ENCODE peak calls at places on chromosome 9, in ten cellular contexts. S is fibroblast of lung, L is retinal pigment epithelial cell, H is right lobe of liver, Z is H1, N is BJ, W is AG09309, O is Calu3, T is upper lobe of left lung, F is heart right ventricle. R is an unnamed sample.

GRCh38 chr9:18864516-18864915 is 168.5 kb downstream of the SAXO1 start:
- DNase-seq in S (no peak), L (no peak), H (no peak), Z (no peak), N (no peak), W (no peak), O (no peak), T (no peak), F (no peak), R (no peak)

GRCh38 chr9:116154334-116154975 is 864 bp downstream of the PAPPA start:
- DNase-seq in S (no peak), L (no peak), H (peak), Z (no peak), N (no peak), W (no peak), O (no peak), T (peak), F (peak), R (no peak)

GRCh38 chr9:1261879-1262278 is 211.7 kb downstream of the DMRT2 start:
- DNase-seq in S (no peak), L (no peak), H (no peak), Z (no peak), N (no peak), W (no peak), O (no peak), T (no peak), F (no peak), R (no peak)

GRCh38 chr9:36499156-36499886 is 73.4 kb upstream of the MELK start:
- DNase-seq in S (no peak), L (no peak), H (no peak), Z (no peak), N (no peak), W (no peak), O (no peak), T (no peak), F (no peak), R (no peak)

GRCh38 chr9:31541626-31542025 is 842.8 kb upstream of the ACO1 start:
- DNase-seq in S (peak), L (peak), H (no peak), Z (no peak), N (no peak), W (no peak), O (no peak), T (no peak), F (no peak), R (no peak)

GRCh38 chr9:77712533-77713130 is 64.5 kb upstream of the GNA14 start:
- DNase-seq in S (peak), L (peak), H (no peak), Z (no peak), N (no peak), W (peak), O (no peak), T (no peak), F (no peak), R (no peak)

GRCh38 chr9:127628644-127629467 is 16.8 kb downstream of the STXBP1 start:
- DNase-seq in S (peak), L (no peak), H (no peak), Z (no peak), N (no peak), W (no peak), O (no peak), T (no peak), F (peak), R (no peak)

GRCh38 chr9:95981741-95982390 is 106.4 kb downstream of the ERCC6L2 start:
- DNase-seq in S (no peak), L (peak), H (no peak), Z (no peak), N (no peak), W (no peak), O (no peak), T (no peak), F (no peak), R (no peak)

GRCh38 chr9:112884721-112885120 is 6.0 kb downstream of the SLC46A2 start:
- DNase-seq in S (no peak), L (no peak), H (no peak), Z (no peak), N (no peak), W (no peak), O (no peak), T (no peak), F (no peak), R (no peak)

GRCh38 chr9:2620876-2621677 is 510 bp upstream of the VLDLR start:
- DNase-seq in S (peak), L (peak), H (peak), Z (no peak), N (peak), W (peak), O (peak), T (peak), F (peak), R (peak)

GRCh38 chr9:69484023-69484422 is 159.0 kb downstream of the ENTREP1 start:
- DNase-seq in S (no peak), L (no peak), H (no peak), Z (no peak), N (no peak), W (no peak), O (no peak), T (no peak), F (no peak), R (no peak)

GRCh38 chr9:120365386-120365785 is 214.6 kb downstream of the CDK5RAP2 start:
- DNase-seq in S (no peak), L (no peak), H (no peak), Z (no peak), N (no peak), W (no peak), O (no peak), T (no peak), F (no peak), R (no peak)

GRCh38 chr9:10265102-10265708 is 347.6 kb downstream of the PTPRD start:
- DNase-seq in S (peak), L (peak), H (no peak), Z (no peak), N (peak), W (no peak), O (no peak), T (no peak), F (no peak), R (no peak)

GRCh38 chr9:98357921-98358535 is 102.6 kb upstream of the TBC1D2 start:
- DNase-seq in S (peak), L (no peak), H (no peak), Z (no peak), N (no peak), W (peak), O (no peak), T (no peak), F (no peak), R (no peak)

GRCh38 chr9:95724253-95724991 is 151.1 kb upstream of the ERCC6L2 start:
- DNase-seq in S (no peak), L (no peak), H (no peak), Z (no peak), N (no peak), W (no peak), O (no peak), T (no peak), F (no peak), R (no peak)

GRCh38 chr9:113427629-113428028 is 17.1 kb downstream of the C9orf43 start:
- DNase-seq in S (no peak), L (no peak), H (no peak), Z (no peak), N (no peak), W (no peak), O (no peak), T (no peak), F (no peak), R (no peak)

DNA sequence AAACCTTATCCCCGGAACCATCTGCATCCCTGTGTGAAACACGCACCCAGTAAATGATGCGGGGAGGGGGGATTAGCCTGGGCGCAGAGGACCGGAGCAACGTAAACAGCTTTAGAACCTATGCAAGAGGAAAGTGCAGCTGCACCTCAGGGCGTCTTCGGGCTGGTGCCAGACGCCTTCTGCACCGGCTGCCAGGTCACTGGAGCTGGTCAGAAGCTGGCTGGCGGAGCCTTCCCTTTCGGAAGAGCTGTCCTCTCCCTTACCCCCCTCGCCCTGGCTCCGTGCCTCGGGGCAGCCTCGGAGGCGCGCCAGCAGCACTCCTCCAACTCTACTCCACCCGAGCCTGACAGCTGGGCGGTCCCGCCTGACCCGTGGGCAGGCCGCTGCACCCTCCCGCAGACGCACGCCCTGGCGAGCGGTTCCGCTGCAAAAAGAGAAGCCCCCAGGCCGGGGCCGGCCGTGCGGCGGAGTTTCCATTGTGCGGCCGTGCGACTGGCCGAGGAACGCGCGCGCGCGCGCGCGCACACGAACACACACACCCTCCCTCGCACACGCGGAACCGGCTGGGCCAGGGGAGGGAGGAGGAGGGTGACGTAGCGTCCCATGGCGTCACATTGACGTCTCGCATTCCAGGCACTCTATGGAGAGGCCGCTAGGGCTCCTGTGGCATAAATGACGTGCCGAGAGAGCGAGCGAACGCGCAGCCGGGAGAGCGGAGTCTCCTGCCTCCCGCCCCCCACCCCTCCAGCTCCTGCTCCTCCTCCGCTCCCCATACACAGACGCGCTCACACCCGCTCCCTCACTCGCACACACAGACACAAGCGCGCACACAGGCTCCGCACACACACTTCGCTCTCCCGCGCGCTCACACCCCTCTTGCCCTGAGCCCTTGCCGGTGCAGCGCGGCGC is at the start of gene NR4A3:
- DNase-seq in S (peak), L (peak), H (peak), Z (no peak), N (peak), W (peak), O (peak), T (peak), F (peak), R (peak)
- TF ChIP-seq CTCF in S (peak), L (no peak), H (peak), Z (no peak), N (peak), W (peak), O (no peak), T (no peak), F (peak), R (no peak)

GRCh38 chr9:91192379-91192775 is 169.3 kb downstream of the AUH start:
- DNase-seq in S (peak), L (no peak), H (no peak), Z (no peak), N (no peak), W (no peak), O (no peak), T (no peak), F (no peak), R (no peak)

GRCh38 chr9:91191443-91192378 is 170.0 kb downstream of the AUH start:
- DNase-seq in S (no peak), L (no peak), H (no peak), Z (no peak), N (no peak), W (no peak), O (no peak), T (no peak), F (no peak), R (no peak)

GRCh38 chr9:91195372-91196012 is 166.2 kb downstream of the AUH start:
- DNase-seq in S (no peak), L (no peak), H (no peak), Z (no peak), N (no peak), W (no peak), O (no peak), T (no peak), F (no peak), R (no peak)

GRCh38 chr9:91193658-91194391 is 167.9 kb downstream of the AUH start:
- DNase-seq in S (peak), L (no peak), H (peak), Z (peak), N (peak), W (peak), O (peak), T (peak), F (peak), R (peak)

DNA sequence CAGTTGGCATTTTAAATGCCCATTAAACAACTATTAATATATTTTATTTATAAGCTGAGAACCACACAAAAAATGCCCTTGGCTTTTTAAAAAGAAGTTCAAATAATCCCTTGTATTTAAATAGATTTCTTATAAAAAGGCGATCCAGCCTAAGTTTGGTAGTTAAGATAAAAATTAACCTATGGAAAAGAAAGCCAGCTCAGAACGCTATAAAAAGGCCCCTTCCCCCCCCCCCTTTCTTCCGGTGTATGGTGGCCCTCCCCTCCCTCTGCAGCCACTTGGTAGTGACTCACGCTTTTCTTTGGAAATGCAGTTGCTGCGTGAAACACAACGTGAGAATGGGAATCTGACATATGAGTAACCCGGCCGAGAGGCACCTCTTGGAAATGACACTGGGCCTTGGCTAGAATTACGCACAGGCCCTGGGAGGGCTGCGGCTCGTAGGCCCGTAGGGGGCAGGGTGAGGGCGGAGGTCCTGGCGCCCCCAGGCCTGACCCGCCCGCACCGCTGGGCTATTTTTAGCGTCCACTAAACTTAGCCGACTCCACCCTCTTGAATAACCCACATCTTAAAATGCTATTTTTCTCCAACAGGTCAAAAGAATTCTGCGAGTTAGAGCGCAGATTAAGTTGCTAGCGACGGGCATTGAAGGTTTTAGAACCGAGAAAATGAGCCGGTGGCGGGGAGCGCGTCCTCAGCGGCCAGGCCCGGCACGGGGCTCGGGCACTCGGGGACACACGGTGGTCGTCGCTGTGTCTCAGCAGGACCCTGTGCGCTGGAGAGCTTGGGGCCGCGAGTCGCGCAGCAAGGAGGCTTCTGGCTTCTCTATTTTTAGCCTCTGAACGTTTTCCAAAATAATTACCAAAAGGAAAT is 168.7 kb downstream of the AUH start:
- DNase-seq in S (peak), L (peak), H (peak), Z (peak), N (peak), W (peak), O (peak), T (peak), F (peak), R (peak)
- TF ChIP-seq CTCF in S (no peak), L (peak), H (peak), Z (peak), N (peak), W (no peak), O (no peak), T (no peak), F (peak), R (no peak)

GRCh38 chr9:133476531-133476930 is 2.4 kb downstream of the SLC2A6 start:
- DNase-seq in S (no peak), L (no peak), H (no peak), Z (no peak), N (no peak), W (no peak), O (no peak), T (no peak), F (no peak), R (no peak)

GRCh38 chr9:133476941-133477340 is 2.0 kb downstream of the SLC2A6 start:
- DNase-seq in S (no peak), L (no peak), H (no peak), Z (no peak), N (no peak), W (no peak), O (no peak), T (peak), F (peak), R (no peak)

GRCh38 chr9:133475292-133475941 is 3.5 kb downstream of the SLC2A6 start:
- DNase-seq in S (no peak), L (no peak), H (no peak), Z (no peak), N (no peak), W (no peak), O (no peak), T (peak), F (no peak), R (no peak)

GRCh38 chr9:133474853-133475252 is 4.0 kb downstream of the SLC2A6 start:
- DNase-seq in S (no peak), L (no peak), H (no peak), Z (no peak), N (no peak), W (no peak), O (no peak), T (peak), F (no peak), R (no peak)

DNA sequence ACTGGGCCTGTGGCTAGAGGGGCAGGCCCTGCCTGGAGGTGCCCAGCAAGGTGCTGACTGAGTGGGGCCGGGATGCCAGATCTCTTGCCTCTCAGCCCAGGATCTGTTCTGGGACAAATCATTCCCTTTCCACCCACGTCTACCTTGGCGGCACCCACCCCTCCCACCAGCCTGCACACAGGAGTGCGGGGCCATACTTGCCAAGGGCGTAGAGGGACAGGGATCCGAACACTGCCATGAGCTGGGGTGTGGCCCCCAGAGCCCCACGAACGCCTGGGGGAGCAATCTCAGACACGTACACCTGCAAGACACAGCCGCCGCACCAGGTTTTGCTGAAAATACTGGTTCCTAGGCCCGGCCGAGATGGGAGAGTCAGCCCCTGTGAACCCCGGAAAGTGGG is 2.9 kb downstream of the SLC2A6 start:
- DNase-seq in S (no peak), L (no peak), H (no peak), Z (no peak), N (no peak), W (no peak), O (no peak), T (peak), F (no peak), R (no peak)
- TF ChIP-seq CTCF in S (no peak), L (no peak), H (no peak), Z (no peak), N (no peak), W (no peak), O (no peak), T (no peak), F (no peak), R (no peak)

DNA sequence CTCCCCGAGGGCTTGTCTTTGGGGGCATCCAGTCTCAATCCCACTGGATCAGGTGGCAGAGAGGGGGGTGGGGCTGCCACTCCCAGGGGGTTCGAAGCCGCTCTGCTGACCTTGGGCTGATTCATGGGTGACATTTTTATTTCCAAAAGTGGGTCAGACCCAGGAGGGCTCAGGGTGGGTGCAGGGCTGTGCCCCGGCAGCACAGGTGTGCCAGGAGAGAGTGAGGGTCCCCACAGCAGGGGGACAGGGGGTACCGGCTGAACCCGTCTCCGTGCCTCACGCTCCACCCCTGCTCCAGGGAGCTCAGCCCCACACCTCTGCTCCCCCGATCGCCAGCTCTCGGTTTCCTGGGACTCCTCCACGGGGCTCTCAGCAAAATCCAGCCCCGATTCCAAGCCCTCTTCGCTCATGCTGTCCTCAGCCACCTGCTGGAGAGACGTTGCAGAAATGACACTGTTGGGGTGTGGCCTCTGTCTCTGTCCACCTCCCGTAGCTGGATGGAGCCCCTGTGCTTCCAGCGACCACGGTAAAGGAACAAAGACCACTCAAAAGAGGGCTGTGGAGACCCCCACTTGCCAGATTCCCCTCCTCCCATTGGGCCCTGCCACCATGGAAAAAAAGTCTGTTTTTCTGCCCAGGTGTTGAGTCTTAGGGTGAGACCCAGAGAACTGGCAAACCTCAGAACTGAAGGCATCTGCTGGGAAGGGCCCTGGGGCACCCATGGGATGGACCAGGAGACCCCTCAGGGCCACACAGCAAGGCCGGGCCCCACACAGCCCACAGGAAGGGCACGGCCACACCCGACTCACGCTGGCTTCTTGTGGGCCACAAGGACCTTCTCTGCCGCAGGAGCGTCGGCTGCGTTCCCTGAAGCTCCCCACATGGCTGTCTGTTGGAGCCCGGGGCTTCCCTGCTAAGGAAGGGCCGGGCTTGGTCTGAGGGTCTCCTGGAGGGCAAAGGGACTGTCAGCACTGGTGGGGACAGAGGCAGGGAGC is 10.6 kb upstream of the QSOX2 start:
- DNase-seq in S (no peak), L (no peak), H (no peak), Z (no peak), N (no peak), W (no peak), O (peak), T (peak), F (no peak), R (no peak)
- TF ChIP-seq CTCF in S (no peak), L (peak), H (no peak), Z (peak), N (no peak), W (peak), O (no peak), T (no peak), F (no peak), R (no peak)

GRCh38 chr9:72703574-72703973 is 182.2 kb downstream of the TMC1 start:
- DNase-seq in S (peak), L (no peak), H (no peak), Z (no peak), N (no peak), W (peak), O (no peak), T (no peak), F (no peak), R (no peak)
- TF ChIP-seq CTCF in S (peak), L (no peak), H (no peak), Z (no peak), N (no peak), W (no peak), O (no peak), T (no peak), F (no peak), R (no peak)

GRCh38 chr9:27572036-27572435 is 1.2 kb downstream of the C9orf72 start:
- DNase-seq in S (no peak), L (no peak), H (no peak), Z (no peak), N (no peak), W (no peak), O (no peak), T (no peak), F (no peak), R (no peak)

GRCh38 chr9:27572918-27573698 is at the start of gene C9orf72:
- DNase-seq in S (peak), L (no peak), H (peak), Z (no peak), N (no peak), W (no peak), O (peak), T (peak), F (peak), R (peak)

GRCh38 chr9:27572566-27572917 is 739 bp downstream of the C9orf72 start:
- DNase-seq in S (peak), L (peak), H (no peak), Z (no peak), N (no peak), W (no peak), O (peak), T (no peak), F (no peak), R (no peak)

GRCh38 chr9:27569406-27569805 is 3.9 kb downstream of the C9orf72 start:
- DNase-seq in S (peak), L (no peak), H (no peak), Z (no peak), N (no peak), W (no peak), O (no peak), T (no peak), F (no peak), R (no peak)

GRCh38 chr9:27573699-27574265 is 501 bp upstream of the C9orf72 start:
- DNase-seq in S (peak), L (peak), H (peak), Z (peak), N (peak), W (peak), O (peak), T (peak), F (peak), R (peak)
- TF ChIP-seq CTCF in S (no peak), L (no peak), H (no peak), Z (no peak), N (no peak), W (no peak), O (no peak), T (no peak), F (no peak), R (no peak)

R was measured in activated B cell treated with CpG ODN at 0.5 μM for 24 hours.